ENCODE peak calls at places on chromosome 20, in four cellular contexts. I is K562, E is HepG2, G is GM12878. A is an unnamed sample.

GRCh38 chr20:34615477-34615876 is 57.0 kb downstream of the MAP1LC3A start:
- DNase-seq in I (no peak), E (peak; percentile 36), G (no peak), A (no peak)

GRCh38 chr20:23763345-23763744 is 12.6 kb upstream of the CST1 start:
- DNase-seq in I (no peak), E (no peak), G (no peak), A (no peak)

GRCh38 chr20:31473331-31474096 is 1.4 kb downstream of the DEFB124 start:
- DNase-seq in I (no peak), E (no peak), G (no peak), A (no peak)

GRCh38 chr20:11520596-11520995 is 397.1 kb upstream of the BTBD3 start:
- DNase-seq in I (no peak), E (no peak), G (no peak), A (no peak)

GRCh38 chr20:55160022-55160421 is 684.6 kb downstream of the DOK5 start:
- DNase-seq in I (no peak), E (no peak), G (no peak), A (no peak)

GRCh38 chr20:58765795-58766194 is 73.2 kb downstream of the NPEPL1 start:
- DNase-seq in I (no peak), E (no peak), G (no peak), A (no peak)

GRCh38 chr20:35144694-35145093 is 2.4 kb downstream of the EDEM2 start:
- DNase-seq in I (no peak), E (no peak), G (peak; percentile 36), A (no peak)

GRCh38 chr20:44014807-44015732 is 100.4 kb downstream of the TOX2 start:
- DNase-seq in I (peak; percentile 51), E (no peak), G (no peak), A (no peak)

GRCh38 chr20:11117808-11118528 is 444.2 kb upstream of the JAG1 start:
- DNase-seq in I (no peak), E (no peak), G (no peak), A (no peak)

GRCh38 chr20:23995905-23996666 is 7.5 kb upstream of the GGTLC1 start:
- DNase-seq in I (peak; percentile 35), E (peak; percentile 50), G (no peak), A (peak; percentile 57)

GRCh38 chr20:41563087-41563486 is 55.1 kb downstream of the CHD6 start:
- DNase-seq in I (no peak), E (no peak), G (no peak), A (peak; percentile 22)

GRCh38 chr20:45153756-45154155 is 20.9 kb upstream of the PI3 start:
- DNase-seq in I (no peak), E (no peak), G (peak; percentile 15), A (no peak)

GRCh38 chr20:19649041-19649440 is 109.0 kb upstream of the RIN2 start:
- DNase-seq in I (no peak), E (no peak), G (no peak), A (no peak)

GRCh38 chr20:19928379-19929360 is 88.5 kb upstream of the NAA20 start:
- DNase-seq in I (no peak), E (no peak), G (no peak), A (no peak)

GRCh38 chr20:15708984-15709598 is 864.2 kb downstream of the KIF16B start:
- DNase-seq in I (peak; percentile 26), E (peak; percentile 52), G (no peak), A (peak; percentile 85)

GRCh38 chr20:58927490-58928061 is 53.5 kb upstream of the NELFCD start:
- DNase-seq in I (no peak), E (no peak), G (no peak), A (no peak)

GRCh38 chr20:4451487-4451886 is 270.2 kb upstream of the PRND start:
- DNase-seq in I (no peak), E (no peak), G (no peak), A (no peak)

GRCh38 chr20:24534282-24534681 is 64.9 kb downstream of the SYNDIG1 start:
- DNase-seq in I (no peak), E (no peak), G (no peak), A (no peak)

GRCh38 chr20:50569864-50570836 is 60.0 kb downstream of the PTPN1 start:
- DNase-seq in I (peak; percentile 35), E (peak; percentile 33), G (peak; percentile 68), A (peak; percentile 72)

GRCh38 chr20:12383770-12384304 is 466.1 kb downstream of the BTBD3 start:
- DNase-seq in I (no peak), E (no peak), G (no peak), A (no peak)

GRCh38 chr20:51831891-51832675 is 29.8 kb upstream of the SALL4 start:
- DNase-seq in I (no peak), E (no peak), G (no peak), A (no peak)

GRCh38 chr20:4821590-4821989 is 99.9 kb downstream of the PRND start:
- DNase-seq in I (no peak), E (no peak), G (no peak), A (no peak)

GRCh38 chr20:47248448-47248966 is 108.0 kb downstream of the ZMYND8 start:
- DNase-seq in I (no peak), E (no peak), G (no peak), A (no peak)

GRCh38 chr20:20441259-20441658 is 73.4 kb downstream of the INSM1 start:
- DNase-seq in I (no peak), E (no peak), G (no peak), A (peak; percentile 33)

GRCh38 chr20:12827796-12828406 is 180.9 kb upstream of the SPTLC3 start:
- DNase-seq in I (no peak), E (no peak), G (no peak), A (peak; percentile 22)

GRCh38 chr20:46332373-46333135 is 24.3 kb upstream of the CDH22 start:
- DNase-seq in I (no peak), E (no peak), G (no peak), A (no peak)

GRCh38 chr20:17936306-17936790 is 32.2 kb downstream of the SNX5 start:
- DNase-seq in I (no peak), E (no peak), G (no peak), A (no peak)

GRCh38 chr20:51602131-51602530 is 59.6 kb upstream of the NFATC2 start:
- DNase-seq in I (no peak), E (no peak), G (no peak), A (no peak)

GRCh38 chr20:50368386-50368785 is 141.8 kb upstream of the PTPN1 start:
- DNase-seq in I (no peak), E (no peak), G (no peak), A (no peak)

GRCh38 chr20:7608246-7608645 is 332.0 kb downstream of the HAO1 start:
- DNase-seq in I (no peak), E (no peak), G (no peak), A (peak; percentile 41)
- TF ChIP-seq REST in I (no peak), E (peak; percentile 97), G (peak; percentile 79), A (peak; percentile 81)

GRCh38 chr20:63268671-63269439 is 3.8 kb upstream of the ARFGAP1 start:
- DNase-seq in I (no peak), E (peak; percentile 48), G (no peak), A (peak; percentile 45)

GRCh38 chr20:63269724-63270123 is 2.9 kb upstream of the ARFGAP1 start:
- DNase-seq in I (no peak), E (no peak), G (no peak), A (no peak)

GRCh38 chr20:63265891-63266515 is 6.6 kb upstream of the ARFGAP1 start:
- DNase-seq in I (no peak), E (no peak), G (no peak), A (no peak)

GRCh38 chr20:63268256-63268655 is 4.4 kb upstream of the ARFGAP1 start:
- DNase-seq in I (no peak), E (no peak), G (no peak), A (no peak)

GRCh38 chr20:63267681-63268080 is 4.9 kb upstream of the ARFGAP1 start:
- DNase-seq in I (no peak), E (no peak), G (no peak), A (no peak)
- H3K4me2 ChIP-seq in I (no peak overlapping the region), E (no peak overlapping the region), G (no peak overlapping the region), A (no peak overlapping the region)

GRCh38 chr20:33521461-33521860 is 31.6 kb downstream of the CBFA2T2 start:
- DNase-seq in I (no peak), E (no peak), G (no peak), A (no peak)

GRCh38 chr20:33515569-33516216 is 25.8 kb downstream of the CBFA2T2 start:
- DNase-seq in I (no peak), E (peak; percentile 27), G (no peak), A (peak; percentile 39)

GRCh38 chr20:33522256-33522820 is 32.4 kb downstream of the CBFA2T2 start:
- DNase-seq in I (no peak), E (no peak), G (no peak), A (no peak)

GRCh38 chr20:33516882-33517281 is 27.0 kb downstream of the CBFA2T2 start:
- DNase-seq in I (no peak), E (no peak), G (no peak), A (no peak)

DNA sequence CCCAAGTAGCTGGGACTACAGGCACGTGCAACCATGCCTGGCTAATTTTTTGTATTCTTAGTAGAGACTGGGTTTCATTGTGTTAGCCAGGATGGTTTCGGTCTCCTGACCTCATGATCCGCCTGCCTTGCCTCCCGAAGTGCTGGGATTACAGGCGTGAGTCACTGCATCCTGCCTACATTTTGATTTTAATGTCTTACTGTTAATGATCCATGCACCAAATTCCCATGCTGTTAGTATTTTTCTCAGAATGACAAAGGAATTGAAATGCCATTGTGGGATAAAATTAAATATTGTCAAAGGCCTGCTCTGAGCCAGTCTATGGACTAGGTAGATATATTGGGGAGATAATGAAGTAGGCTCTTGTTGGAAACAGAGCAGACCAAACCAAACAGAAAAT is 28.2 kb downstream of the CBFA2T2 start:
- DNase-seq in I (no peak), E (no peak), G (no peak), A (no peak)
- TF ChIP-seq CREB1 in I (no peak), E (no peak), G (no peak), A (no peak)

GRCh38 chr20:63520594-63520938 is at the start of gene PPDPF:
- DNase-seq in I (peak; percentile 97), E (no peak), G (no peak), A (no peak)
- TF ChIP-seq REST in I (no peak), E (no peak), G (no peak), A (no peak)

GRCh38 chr20:57248132-57248797 is 18.2 kb downstream of the BMP7 start:
- DNase-seq in I (no peak), E (no peak), G (no peak), A (no peak)
- H3K4me2 ChIP-seq in I (no peak overlapping the region), E (no peak overlapping the region), G (no peak overlapping the region), A (no peak overlapping the region)

GRCh38 chr20:25624500-25624939 is 706 bp upstream of the NANP start:
- DNase-seq in I (no peak), E (no peak), G (peak; percentile 4), A (no peak)
- TF ChIP-seq CREB1 in I (no peak), E (no peak), G (no peak), A (no peak)